ENCODE peak calls at places on chromosomes 11 and 22, in nine cellular contexts. One of them, this sample, is unnamed.

GRCh38 chr11:864118-864827 is 21.6 kb downstream of the TSPAN4 start:
- DNase-seq in activated T-cell treated with anti-CD3 and anti-CD28 coated beads for 1 hour: no peak
- DNase-seq in OCI-LY7: no peak
- DNase-seq in dermis blood vessel endothelial cell: no peak
- DNase-seq in kidney glomerular epithelial cell: no peak
- DNase-seq in neural crest cell: no peak
- DNase-seq in HT1080: no peak
- DNase-seq in germinal center: no peak
- DNase-seq in lower leg skin: no peak
- DNase-seq in this sample: no peak

GRCh38 chr11:1834132-1834610 is 619 bp upstream of the SYT8 start:
- DNase-seq in activated T-cell treated with anti-CD3 and anti-CD28 coated beads for 1 hour: no peak
- DNase-seq in OCI-LY7: no peak
- DNase-seq in dermis blood vessel endothelial cell: no peak
- DNase-seq in kidney glomerular epithelial cell: no peak
- DNase-seq in neural crest cell: no peak
- DNase-seq in HT1080: no peak
- DNase-seq in germinal center: no peak
- DNase-seq in lower leg skin: peak; percentile 82
- DNase-seq in this sample: peak; percentile 50

GRCh38 chr11:26527685-26528084 is 44.4 kb downstream of the MUC15 start:
- DNase-seq in activated T-cell treated with anti-CD3 and anti-CD28 coated beads for 1 hour: no peak
- DNase-seq in OCI-LY7: no peak
- DNase-seq in dermis blood vessel endothelial cell: no peak
- DNase-seq in kidney glomerular epithelial cell: no peak
- DNase-seq in neural crest cell: no peak
- DNase-seq in HT1080: no peak
- DNase-seq in germinal center: no peak
- DNase-seq in lower leg skin: no peak
- DNase-seq in this sample: no peak

GRCh38 chr11:76155455-76156232 is 50.7 kb downstream of the WNT11 start:
- DNase-seq in activated T-cell treated with anti-CD3 and anti-CD28 coated beads for 1 hour: no peak
- DNase-seq in OCI-LY7: no peak
- DNase-seq in dermis blood vessel endothelial cell: peak; percentile 21
- DNase-seq in kidney glomerular epithelial cell: no peak
- DNase-seq in neural crest cell: no peak
- DNase-seq in HT1080: no peak
- DNase-seq in germinal center: no peak
- DNase-seq in lower leg skin: no peak
- DNase-seq in this sample: no peak

GRCh38 chr11:76073716-76074115 is 132.6 kb downstream of the WNT11 start:
- DNase-seq in activated T-cell treated with anti-CD3 and anti-CD28 coated beads for 1 hour: no peak
- DNase-seq in OCI-LY7: no peak
- DNase-seq in dermis blood vessel endothelial cell: peak; percentile 49
- DNase-seq in kidney glomerular epithelial cell: no peak
- DNase-seq in neural crest cell: no peak
- DNase-seq in HT1080: no peak
- DNase-seq in germinal center: no peak
- DNase-seq in lower leg skin: no peak
- DNase-seq in this sample: no peak

GRCh38 chr11:61899146-61899841 is 7.9 kb upstream of the FADS3 start:
- DNase-seq in activated T-cell treated with anti-CD3 and anti-CD28 coated beads for 1 hour: peak; percentile 96
- DNase-seq in OCI-LY7: peak; percentile 92
- DNase-seq in dermis blood vessel endothelial cell: peak; percentile 87
- DNase-seq in kidney glomerular epithelial cell: peak; percentile 48
- DNase-seq in neural crest cell: peak; percentile 95
- DNase-seq in HT1080: peak; percentile 81
- DNase-seq in germinal center: peak; percentile 97
- DNase-seq in lower leg skin: peak; percentile 67
- DNase-seq in this sample: peak; percentile 48

GRCh38 chr22:48874956-48875355 is 952.7 kb downstream of the BRD1 start:
- DNase-seq in activated T-cell treated with anti-CD3 and anti-CD28 coated beads for 1 hour: no peak
- DNase-seq in OCI-LY7: no peak
- DNase-seq in dermis blood vessel endothelial cell: no peak
- DNase-seq in kidney glomerular epithelial cell: no peak
- DNase-seq in neural crest cell: no peak
- DNase-seq in HT1080: no peak
- DNase-seq in germinal center: no peak
- DNase-seq in lower leg skin: no peak
- DNase-seq in this sample: no peak

GRCh38 chr11:58905716-58906547 is 33.4 kb upstream of the GLYATL1 start:
- DNase-seq in activated T-cell treated with anti-CD3 and anti-CD28 coated beads for 1 hour: no peak
- DNase-seq in OCI-LY7: no peak
- DNase-seq in dermis blood vessel endothelial cell: peak; percentile 39
- DNase-seq in kidney glomerular epithelial cell: peak; percentile 87
- DNase-seq in neural crest cell: peak; percentile 64
- DNase-seq in HT1080: peak; percentile 93
- DNase-seq in germinal center: no peak
- DNase-seq in lower leg skin: peak; percentile 45
- DNase-seq in this sample: peak; percentile 87

GRCh38 chr11:70210516-70210915 is 7.4 kb downstream of the FADD start:
- DNase-seq in activated T-cell treated with anti-CD3 and anti-CD28 coated beads for 1 hour: no peak
- DNase-seq in OCI-LY7: no peak
- DNase-seq in dermis blood vessel endothelial cell: no peak
- DNase-seq in kidney glomerular epithelial cell: no peak
- DNase-seq in neural crest cell: no peak
- DNase-seq in HT1080: no peak
- DNase-seq in germinal center: no peak
- DNase-seq in lower leg skin: no peak
- DNase-seq in this sample: peak; percentile 43

GRCh38 chr11:29217901-29218300 is 798.9 kb downstream of the KCNA4 start:
- DNase-seq in activated T-cell treated with anti-CD3 and anti-CD28 coated beads for 1 hour: no peak
- DNase-seq in OCI-LY7: no peak
- DNase-seq in dermis blood vessel endothelial cell: no peak
- DNase-seq in kidney glomerular epithelial cell: no peak
- DNase-seq in neural crest cell: no peak
- DNase-seq in HT1080: no peak
- DNase-seq in germinal center: no peak
- DNase-seq in lower leg skin: no peak
- DNase-seq in this sample: no peak

GRCh38 chr11:24496728-24497396 is at the start of gene LUZP2:
- DNase-seq in activated T-cell treated with anti-CD3 and anti-CD28 coated beads for 1 hour: no peak
- DNase-seq in OCI-LY7: no peak
- DNase-seq in dermis blood vessel endothelial cell: peak; percentile 4
- DNase-seq in kidney glomerular epithelial cell: peak; percentile 38
- DNase-seq in neural crest cell: peak; percentile 49
- DNase-seq in HT1080: peak; percentile 41
- DNase-seq in germinal center: no peak
- DNase-seq in lower leg skin: no peak
- DNase-seq in this sample: no peak

GRCh38 chr22:43423046-43423445 is 11.2 kb downstream of the MPPED1 start:
- DNase-seq in activated T-cell treated with anti-CD3 and anti-CD28 coated beads for 1 hour: no peak
- DNase-seq in OCI-LY7: no peak
- DNase-seq in dermis blood vessel endothelial cell: no peak
- DNase-seq in kidney glomerular epithelial cell: no peak
- DNase-seq in neural crest cell: no peak
- DNase-seq in HT1080: no peak
- DNase-seq in germinal center: no peak
- DNase-seq in lower leg skin: no peak
- DNase-seq in this sample: no peak

GRCh38 chr11:85768473-85769146 is 42.3 kb downstream of the SYTL2 start:
- DNase-seq in activated T-cell treated with anti-CD3 and anti-CD28 coated beads for 1 hour: no peak
- DNase-seq in OCI-LY7: no peak
- DNase-seq in dermis blood vessel endothelial cell: no peak
- DNase-seq in kidney glomerular epithelial cell: no peak
- DNase-seq in neural crest cell: no peak
- DNase-seq in HT1080: no peak
- DNase-seq in germinal center: no peak
- DNase-seq in lower leg skin: no peak
- DNase-seq in this sample: no peak

GRCh38 chr11:2178906-2179494 is 7.4 kb upstream of the TH start:
- DNase-seq in activated T-cell treated with anti-CD3 and anti-CD28 coated beads for 1 hour: no peak
- DNase-seq in OCI-LY7: no peak
- DNase-seq in dermis blood vessel endothelial cell: no peak
- DNase-seq in kidney glomerular epithelial cell: peak; percentile 82
- DNase-seq in neural crest cell: no peak
- DNase-seq in HT1080: peak; percentile 82
- DNase-seq in germinal center: no peak
- DNase-seq in lower leg skin: no peak
- DNase-seq in this sample: peak; percentile 93

GRCh38 chr22:43528601-43529360 is 117.0 kb downstream of the MPPED1 start:
- DNase-seq in activated T-cell treated with anti-CD3 and anti-CD28 coated beads for 1 hour: no peak
- DNase-seq in OCI-LY7: no peak
- DNase-seq in dermis blood vessel endothelial cell: no peak
- DNase-seq in kidney glomerular epithelial cell: no peak
- DNase-seq in neural crest cell: no peak
- DNase-seq in HT1080: no peak
- DNase-seq in germinal center: no peak
- DNase-seq in lower leg skin: no peak
- DNase-seq in this sample: no peak

GRCh38 chr11:67252831-67253239 is 13.4 kb upstream of the GRK2 start:
- DNase-seq in activated T-cell treated with anti-CD3 and anti-CD28 coated beads for 1 hour: no peak
- DNase-seq in OCI-LY7: peak; percentile 59
- DNase-seq in dermis blood vessel endothelial cell: peak; percentile 78
- DNase-seq in kidney glomerular epithelial cell: no peak
- DNase-seq in neural crest cell: no peak
- DNase-seq in HT1080: peak; percentile 45
- DNase-seq in germinal center: no peak
- DNase-seq in lower leg skin: no peak
- DNase-seq in this sample: peak; percentile 53

GRCh38 chr11:127000991-127001390 is 421 bp upstream of the KIRREL3 start:
- DNase-seq in activated T-cell treated with anti-CD3 and anti-CD28 coated beads for 1 hour: no peak
- DNase-seq in OCI-LY7: no peak
- DNase-seq in dermis blood vessel endothelial cell: no peak
- DNase-seq in kidney glomerular epithelial cell: no peak
- DNase-seq in neural crest cell: no peak
- DNase-seq in HT1080: no peak
- DNase-seq in germinal center: no peak
- DNase-seq in lower leg skin: no peak
- DNase-seq in this sample: no peak

GRCh38 chr11:120667281-120667680 is 155.7 kb downstream of the GRIK4 start:
- DNase-seq in activated T-cell treated with anti-CD3 and anti-CD28 coated beads for 1 hour: no peak
- DNase-seq in OCI-LY7: no peak
- DNase-seq in dermis blood vessel endothelial cell: no peak
- DNase-seq in kidney glomerular epithelial cell: peak; percentile 31
- DNase-seq in neural crest cell: no peak
- DNase-seq in HT1080: no peak
- DNase-seq in germinal center: no peak
- DNase-seq in lower leg skin: no peak
- DNase-seq in this sample: peak; percentile 16

GRCh38 chr22:19271856-19272535 is 19.5 kb downstream of the CLTCL1 start:
- DNase-seq in activated T-cell treated with anti-CD3 and anti-CD28 coated beads for 1 hour: no peak
- DNase-seq in OCI-LY7: no peak
- DNase-seq in dermis blood vessel endothelial cell: no peak
- DNase-seq in kidney glomerular epithelial cell: peak; percentile 34
- DNase-seq in neural crest cell: no peak
- DNase-seq in HT1080: no peak
- DNase-seq in germinal center: no peak
- DNase-seq in lower leg skin: no peak
- DNase-seq in this sample: peak; percentile 46

GRCh38 chr22:19875531-19876313 is 21.0 kb upstream of the GNB1L start:
- DNase-seq in activated T-cell treated with anti-CD3 and anti-CD28 coated beads for 1 hour: no peak
- DNase-seq in OCI-LY7: no peak
- DNase-seq in dermis blood vessel endothelial cell: no peak
- DNase-seq in kidney glomerular epithelial cell: no peak
- DNase-seq in neural crest cell: no peak
- DNase-seq in HT1080: no peak
- DNase-seq in germinal center: no peak
- DNase-seq in lower leg skin: no peak
- DNase-seq in this sample: no peak

GRCh38 chr11:28654191-28654590 is 546.0 kb downstream of the METTL15 start:
- DNase-seq in activated T-cell treated with anti-CD3 and anti-CD28 coated beads for 1 hour: no peak
- DNase-seq in OCI-LY7: no peak
- DNase-seq in dermis blood vessel endothelial cell: no peak
- DNase-seq in kidney glomerular epithelial cell: no peak
- DNase-seq in neural crest cell: no peak
- DNase-seq in HT1080: no peak
- DNase-seq in germinal center: no peak
- DNase-seq in lower leg skin: no peak
- DNase-seq in this sample: no peak

GRCh38 chr11:67293090-67293489 is 4.0 kb downstream of the ANKRD13D start:
- DNase-seq in activated T-cell treated with anti-CD3 and anti-CD28 coated beads for 1 hour: no peak
- DNase-seq in OCI-LY7: no peak
- DNase-seq in dermis blood vessel endothelial cell: peak; percentile 55
- DNase-seq in kidney glomerular epithelial cell: peak; percentile 50
- DNase-seq in neural crest cell: no peak
- DNase-seq in HT1080: peak; percentile 75
- DNase-seq in germinal center: no peak
- DNase-seq in lower leg skin: no peak
- DNase-seq in this sample: peak; percentile 56

GRCh38 chr11:119306373-119306890 is 10.5 kb downstream of the MCAM start:
- DNase-seq in activated T-cell treated with anti-CD3 and anti-CD28 coated beads for 1 hour: no peak
- DNase-seq in OCI-LY7: no peak
- DNase-seq in dermis blood vessel endothelial cell: peak; percentile 62
- DNase-seq in kidney glomerular epithelial cell: no peak
- DNase-seq in neural crest cell: no peak
- DNase-seq in HT1080: peak; percentile 32
- DNase-seq in germinal center: no peak
- DNase-seq in lower leg skin: no peak
- DNase-seq in this sample: no peak

GRCh38 chr11:73625690-73626318 is 20.6 kb upstream of the PLEKHB1 start:
- DNase-seq in activated T-cell treated with anti-CD3 and anti-CD28 coated beads for 1 hour: peak; percentile 55
- DNase-seq in OCI-LY7: peak; percentile 73
- DNase-seq in dermis blood vessel endothelial cell: peak; percentile 85
- DNase-seq in kidney glomerular epithelial cell: peak; percentile 55
- DNase-seq in neural crest cell: peak; percentile 78
- DNase-seq in HT1080: peak; percentile 64
- DNase-seq in germinal center: peak; percentile 85
- DNase-seq in lower leg skin: peak; percentile 66
- DNase-seq in this sample: peak; percentile 58

GRCh38 chr11:108663154-108663877 is 1.6 kb upstream of the DDX10 start:
- DNase-seq in activated T-cell treated with anti-CD3 and anti-CD28 coated beads for 1 hour: no peak
- DNase-seq in OCI-LY7: peak; percentile 66
- DNase-seq in dermis blood vessel endothelial cell: no peak
- DNase-seq in kidney glomerular epithelial cell: no peak
- DNase-seq in neural crest cell: no peak
- DNase-seq in HT1080: no peak
- DNase-seq in germinal center: peak; percentile 11
- DNase-seq in lower leg skin: no peak
- DNase-seq in this sample: peak; percentile 14

GRCh38 chr11:61888043-61888442 is 3.3 kb downstream of the FADS3 start:
- DNase-seq in activated T-cell treated with anti-CD3 and anti-CD28 coated beads for 1 hour: no peak
- DNase-seq in OCI-LY7: no peak
- DNase-seq in dermis blood vessel endothelial cell: peak; percentile 99
- DNase-seq in kidney glomerular epithelial cell: peak; percentile 50
- DNase-seq in neural crest cell: no peak
- DNase-seq in HT1080: peak; percentile 83
- DNase-seq in germinal center: no peak
- DNase-seq in lower leg skin: no peak
- DNase-seq in this sample: peak; percentile 97

GRCh38 chr11:96149743-96150555 is 193.0 kb downstream of the MAML2 start:
- DNase-seq in activated T-cell treated with anti-CD3 and anti-CD28 coated beads for 1 hour: no peak
- DNase-seq in OCI-LY7: no peak
- DNase-seq in dermis blood vessel endothelial cell: no peak
- DNase-seq in kidney glomerular epithelial cell: peak; percentile 74
- DNase-seq in neural crest cell: no peak
- DNase-seq in HT1080: peak; percentile 63
- DNase-seq in germinal center: no peak
- DNase-seq in lower leg skin: no peak
- DNase-seq in this sample: peak; percentile 59

GRCh38 chr11:10125522-10126133 is 168.4 kb downstream of the SBF2 start:
- DNase-seq in activated T-cell treated with anti-CD3 and anti-CD28 coated beads for 1 hour: no peak
- DNase-seq in OCI-LY7: no peak
- DNase-seq in dermis blood vessel endothelial cell: no peak
- DNase-seq in kidney glomerular epithelial cell: no peak
- DNase-seq in neural crest cell: no peak
- DNase-seq in HT1080: no peak
- DNase-seq in germinal center: no peak
- DNase-seq in lower leg skin: no peak
- DNase-seq in this sample: no peak

GRCh38 chr22:20192972-20193760 is 42.3 kb upstream of the CCDC188 start:
- DNase-seq in activated T-cell treated with anti-CD3 and anti-CD28 coated beads for 1 hour: no peak
- DNase-seq in OCI-LY7: no peak
- DNase-seq in dermis blood vessel endothelial cell: no peak
- DNase-seq in kidney glomerular epithelial cell: no peak
- DNase-seq in neural crest cell: no peak
- DNase-seq in HT1080: no peak
- DNase-seq in germinal center: no peak
- DNase-seq in lower leg skin: no peak
- DNase-seq in this sample: no peak

GRCh38 chr11:102223859-102224258 is 93.4 kb upstream of the BIRC3 start:
- DNase-seq in activated T-cell treated with anti-CD3 and anti-CD28 coated beads for 1 hour: no peak
- DNase-seq in OCI-LY7: no peak
- DNase-seq in dermis blood vessel endothelial cell: no peak
- DNase-seq in kidney glomerular epithelial cell: no peak
- DNase-seq in neural crest cell: no peak
- DNase-seq in HT1080: no peak
- DNase-seq in germinal center: no peak
- DNase-seq in lower leg skin: no peak
- DNase-seq in this sample: no peak

GRCh38 chr11:19276859-19277808 is 36.4 kb upstream of the E2F8 start:
- DNase-seq in activated T-cell treated with anti-CD3 and anti-CD28 coated beads for 1 hour: no peak
- DNase-seq in OCI-LY7: no peak
- DNase-seq in dermis blood vessel endothelial cell: no peak
- DNase-seq in kidney glomerular epithelial cell: peak; percentile 56
- DNase-seq in neural crest cell: no peak
- DNase-seq in HT1080: peak; percentile 65
- DNase-seq in germinal center: no peak
- DNase-seq in lower leg skin: peak; percentile 49
- DNase-seq in this sample: peak; percentile 86